ENCODE peak calls at places on chromosomes 7 and 10, in ten cellular contexts. One of them, this sample, is unnamed. For H3K4me1, the result is how much of the 10 kb centered on the place peaks cover.

GRCh38 chr7:69395072-69395714 is 203.1 kb upstream of the AUTS2 start:
- DNase-seq in GM23248: peak
- DNase-seq in Panc1: no peak
- DNase-seq in fibroblast of lung: peak
- DNase-seq in CD4-positive, CD25-positive, alpha-beta regulatory T cell: no peak
- DNase-seq in iPS DF 6.9: no peak
- DNase-seq in HCT116: no peak
- DNase-seq in CD8-positive, alpha-beta memory T cell: no peak
- DNase-seq in cardiac muscle cell: peak
- DNase-seq in ovary: no peak
- DNase-seq in this sample: no peak

GRCh38 chr10:13485623-13486022 is 43.2 kb downstream of the BEND7 start:
- DNase-seq in GM23248: peak
- DNase-seq in Panc1: no peak
- DNase-seq in fibroblast of lung: no peak
- DNase-seq in CD4-positive, CD25-positive, alpha-beta regulatory T cell: no peak
- DNase-seq in iPS DF 6.9: no peak
- DNase-seq in HCT116: no peak
- DNase-seq in CD8-positive, alpha-beta memory T cell: no peak
- DNase-seq in cardiac muscle cell: peak
- DNase-seq in ovary: no peak
- DNase-seq in this sample: no peak

GRCh38 chr10:93745411-93746065 is 12.2 kb upstream of the LGI1 start:
- DNase-seq in GM23248: peak
- DNase-seq in Panc1: no peak
- DNase-seq in fibroblast of lung: peak
- DNase-seq in CD4-positive, CD25-positive, alpha-beta regulatory T cell: no peak
- DNase-seq in iPS DF 6.9: no peak
- DNase-seq in HCT116: no peak
- DNase-seq in CD8-positive, alpha-beta memory T cell: no peak
- DNase-seq in cardiac muscle cell: peak
- DNase-seq in ovary: no peak
- DNase-seq in this sample: peak

GRCh38 chr7:148940702-148941597 is 56.9 kb upstream of the EZH2 start:
- DNase-seq in GM23248: peak
- DNase-seq in Panc1: peak
- DNase-seq in fibroblast of lung: peak
- DNase-seq in CD4-positive, CD25-positive, alpha-beta regulatory T cell: peak
- DNase-seq in iPS DF 6.9: no peak
- DNase-seq in HCT116: peak
- DNase-seq in CD8-positive, alpha-beta memory T cell: peak
- DNase-seq in cardiac muscle cell: peak
- DNase-seq in ovary: peak
- DNase-seq in this sample: peak

GRCh38 chr10:49379596-49380410 is 16.1 kb downstream of the DRGX start:
- DNase-seq in GM23248: no peak
- DNase-seq in Panc1: no peak
- DNase-seq in fibroblast of lung: no peak
- DNase-seq in CD4-positive, CD25-positive, alpha-beta regulatory T cell: no peak
- DNase-seq in iPS DF 6.9: no peak
- DNase-seq in HCT116: peak
- DNase-seq in CD8-positive, alpha-beta memory T cell: no peak
- DNase-seq in cardiac muscle cell: no peak
- DNase-seq in ovary: no peak
- DNase-seq in this sample: peak

GRCh38 chr7:22565315-22565811 is 65.4 kb upstream of the STEAP1B start:
- DNase-seq in GM23248: peak
- DNase-seq in Panc1: peak
- DNase-seq in fibroblast of lung: peak
- DNase-seq in CD4-positive, CD25-positive, alpha-beta regulatory T cell: no peak
- DNase-seq in iPS DF 6.9: no peak
- DNase-seq in HCT116: no peak
- DNase-seq in CD8-positive, alpha-beta memory T cell: no peak
- DNase-seq in cardiac muscle cell: peak
- DNase-seq in ovary: no peak
- DNase-seq in this sample: no peak

GRCh38 chr10:97861351-97861750 is 11.7 kb downstream of the GOLGA7B start:
- DNase-seq in GM23248: peak
- DNase-seq in Panc1: peak
- DNase-seq in fibroblast of lung: peak
- DNase-seq in CD4-positive, CD25-positive, alpha-beta regulatory T cell: no peak
- DNase-seq in iPS DF 6.9: no peak
- DNase-seq in HCT116: no peak
- DNase-seq in CD8-positive, alpha-beta memory T cell: no peak
- DNase-seq in cardiac muscle cell: peak
- DNase-seq in ovary: no peak
- DNase-seq in this sample: no peak

GRCh38 chr7:46586406-46586805 is 665.3 kb upstream of the IGFBP3 start:
- DNase-seq in GM23248: peak
- DNase-seq in Panc1: no peak
- DNase-seq in fibroblast of lung: no peak
- DNase-seq in CD4-positive, CD25-positive, alpha-beta regulatory T cell: no peak
- DNase-seq in iPS DF 6.9: no peak
- DNase-seq in HCT116: no peak
- DNase-seq in CD8-positive, alpha-beta memory T cell: no peak
- DNase-seq in cardiac muscle cell: peak
- DNase-seq in ovary: no peak
- DNase-seq in this sample: no peak

GRCh38 chr7:127940365-127941160 is 90.7 kb downstream of the LRRC4 start:
- DNase-seq in GM23248: peak
- DNase-seq in Panc1: no peak
- DNase-seq in fibroblast of lung: peak
- DNase-seq in CD4-positive, CD25-positive, alpha-beta regulatory T cell: no peak
- DNase-seq in iPS DF 6.9: no peak
- DNase-seq in HCT116: no peak
- DNase-seq in CD8-positive, alpha-beta memory T cell: no peak
- DNase-seq in cardiac muscle cell: peak
- DNase-seq in ovary: no peak
- DNase-seq in this sample: peak

GRCh38 chr10:3532644-3533043 is 252.4 kb downstream of the KLF6 start:
- DNase-seq in GM23248: no peak
- DNase-seq in Panc1: no peak
- DNase-seq in fibroblast of lung: peak
- DNase-seq in CD4-positive, CD25-positive, alpha-beta regulatory T cell: no peak
- DNase-seq in iPS DF 6.9: no peak
- DNase-seq in HCT116: peak
- DNase-seq in CD8-positive, alpha-beta memory T cell: no peak
- DNase-seq in cardiac muscle cell: peak
- DNase-seq in ovary: no peak
- DNase-seq in this sample: no peak

GRCh38 chr10:22673785-22674184 is 40.6 kb downstream of the PIP4K2A start:
- DNase-seq in GM23248: no peak
- DNase-seq in Panc1: no peak
- DNase-seq in fibroblast of lung: no peak
- DNase-seq in CD4-positive, CD25-positive, alpha-beta regulatory T cell: no peak
- DNase-seq in iPS DF 6.9: no peak
- DNase-seq in HCT116: no peak
- DNase-seq in CD8-positive, alpha-beta memory T cell: no peak
- DNase-seq in cardiac muscle cell: no peak
- DNase-seq in ovary: no peak
- DNase-seq in this sample: peak

GRCh38 chr10:47403401-47404318 is 19.6 kb upstream of the ZNF488 start:
- DNase-seq in GM23248: no peak
- DNase-seq in Panc1: no peak
- DNase-seq in fibroblast of lung: no peak
- DNase-seq in CD4-positive, CD25-positive, alpha-beta regulatory T cell: no peak
- DNase-seq in iPS DF 6.9: no peak
- DNase-seq in HCT116: no peak
- DNase-seq in CD8-positive, alpha-beta memory T cell: no peak
- DNase-seq in cardiac muscle cell: peak
- DNase-seq in ovary: no peak
- DNase-seq in this sample: no peak

GRCh38 chr7:47336178-47337020 is 245.5 kb downstream of the TNS3 start:
- DNase-seq in GM23248: peak
- DNase-seq in Panc1: no peak
- DNase-seq in fibroblast of lung: peak
- DNase-seq in CD4-positive, CD25-positive, alpha-beta regulatory T cell: no peak
- DNase-seq in iPS DF 6.9: no peak
- DNase-seq in HCT116: no peak
- DNase-seq in CD8-positive, alpha-beta memory T cell: no peak
- DNase-seq in cardiac muscle cell: peak
- DNase-seq in ovary: no peak
- DNase-seq in this sample: no peak

DNA sequence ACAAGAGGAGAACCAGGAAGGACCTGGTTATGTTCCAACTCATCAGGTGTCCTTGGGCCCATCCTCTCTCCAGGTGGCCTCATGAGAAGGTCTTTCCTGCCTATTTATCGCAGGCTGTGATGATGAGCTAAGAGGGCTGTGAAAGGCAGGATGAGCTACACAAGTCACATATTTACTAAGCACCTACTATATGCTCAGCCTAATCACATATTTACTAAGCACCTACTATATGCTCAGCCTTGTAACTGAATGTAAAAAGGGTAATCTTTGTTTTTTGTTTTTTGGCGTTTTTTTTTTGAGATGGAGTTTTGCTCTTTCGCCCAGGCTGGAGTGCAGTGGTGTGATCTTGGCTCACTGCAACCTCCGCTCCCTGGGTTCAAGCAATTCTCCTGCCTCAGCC is 44.2 kb upstream of the NPFFR1 start:
- DNase-seq in GM23248: no peak
- DNase-seq in Panc1: no peak
- DNase-seq in fibroblast of lung: no peak
- DNase-seq in CD4-positive, CD25-positive, alpha-beta regulatory T cell: no peak
- DNase-seq in iPS DF 6.9: no peak
- DNase-seq in HCT116: no peak
- DNase-seq in CD8-positive, alpha-beta memory T cell: no peak
- DNase-seq in cardiac muscle cell: no peak
- DNase-seq in ovary: no peak
- DNase-seq in this sample: no peak
- H3K4me1 ChIP-seq in GM23248: under half
- H3K4me1 ChIP-seq in Panc1: under half
- H3K4me1 ChIP-seq in fibroblast of lung: under half
- H3K4me1 ChIP-seq in CD4-positive, CD25-positive, alpha-beta regulatory T cell: under half
- H3K4me1 ChIP-seq in iPS DF 6.9: under half
- H3K4me1 ChIP-seq in HCT116: under half
- H3K4me1 ChIP-seq in CD8-positive, alpha-beta memory T cell: under half
- H3K4me1 ChIP-seq in cardiac muscle cell: under half
- H3K4me1 ChIP-seq in ovary: under half
- H3K4me1 ChIP-seq in this sample: under half

GRCh38 chr10:83343676-83344075 is 795.6 kb upstream of the GHITM start:
- DNase-seq in GM23248: no peak
- DNase-seq in Panc1: no peak
- DNase-seq in fibroblast of lung: peak
- DNase-seq in CD4-positive, CD25-positive, alpha-beta regulatory T cell: no peak
- DNase-seq in iPS DF 6.9: no peak
- DNase-seq in HCT116: no peak
- DNase-seq in CD8-positive, alpha-beta memory T cell: no peak
- DNase-seq in cardiac muscle cell: peak
- DNase-seq in ovary: no peak
- DNase-seq in this sample: no peak

GRCh38 chr10:83346216-83346910 is 792.9 kb upstream of the GHITM start:
- DNase-seq in GM23248: no peak
- DNase-seq in Panc1: no peak
- DNase-seq in fibroblast of lung: peak
- DNase-seq in CD4-positive, CD25-positive, alpha-beta regulatory T cell: no peak
- DNase-seq in iPS DF 6.9: no peak
- DNase-seq in HCT116: no peak
- DNase-seq in CD8-positive, alpha-beta memory T cell: no peak
- DNase-seq in cardiac muscle cell: peak
- DNase-seq in ovary: no peak
- DNase-seq in this sample: no peak
- H3K4me3 ChIP-seq in GM23248: no peak
- H3K4me3 ChIP-seq in Panc1: no peak
- H3K4me3 ChIP-seq in fibroblast of lung: no peak
- H3K4me3 ChIP-seq in CD4-positive, CD25-positive, alpha-beta regulatory T cell: no peak
- H3K4me3 ChIP-seq in iPS DF 6.9: no peak
- H3K4me3 ChIP-seq in HCT116: no peak
- H3K4me3 ChIP-seq in CD8-positive, alpha-beta memory T cell: no peak
- H3K4me3 ChIP-seq in cardiac muscle cell: no peak
- H3K4me3 ChIP-seq in ovary: no peak
- H3K4me3 ChIP-seq in this sample: no peak

GRCh38 chr10:124636271-124636993 is 107.7 kb downstream of the FAM53B start:
- DNase-seq in GM23248: no peak
- DNase-seq in Panc1: no peak
- DNase-seq in fibroblast of lung: no peak
- DNase-seq in CD4-positive, CD25-positive, alpha-beta regulatory T cell: no peak
- DNase-seq in iPS DF 6.9: no peak
- DNase-seq in HCT116: no peak
- DNase-seq in CD8-positive, alpha-beta memory T cell: no peak
- DNase-seq in cardiac muscle cell: no peak
- DNase-seq in ovary: no peak
- DNase-seq in this sample: no peak
- H3K4me1 ChIP-seq in GM23248: under half
- H3K4me1 ChIP-seq in Panc1: under half
- H3K4me1 ChIP-seq in fibroblast of lung: under half
- H3K4me1 ChIP-seq in CD4-positive, CD25-positive, alpha-beta regulatory T cell: half or more
- H3K4me1 ChIP-seq in iPS DF 6.9: under half
- H3K4me1 ChIP-seq in HCT116: under half
- H3K4me1 ChIP-seq in CD8-positive, alpha-beta memory T cell: half or more
- H3K4me1 ChIP-seq in cardiac muscle cell: under half
- H3K4me1 ChIP-seq in ovary: under half
- H3K4me1 ChIP-seq in this sample: under half

GRCh38 chr7:156115582-156115981 is 303.3 kb upstream of the SHH start:
- DNase-seq in GM23248: no peak
- DNase-seq in Panc1: no peak
- DNase-seq in fibroblast of lung: no peak
- DNase-seq in CD4-positive, CD25-positive, alpha-beta regulatory T cell: no peak
- DNase-seq in iPS DF 6.9: no peak
- DNase-seq in HCT116: no peak
- DNase-seq in CD8-positive, alpha-beta memory T cell: no peak
- DNase-seq in cardiac muscle cell: no peak
- DNase-seq in ovary: no peak
- DNase-seq in this sample: no peak
- H3K4me3 ChIP-seq in GM23248: no peak
- H3K4me3 ChIP-seq in Panc1: no peak
- H3K4me3 ChIP-seq in fibroblast of lung: no peak
- H3K4me3 ChIP-seq in CD4-positive, CD25-positive, alpha-beta regulatory T cell: no peak
- H3K4me3 ChIP-seq in iPS DF 6.9: no peak
- H3K4me3 ChIP-seq in HCT116: no peak
- H3K4me3 ChIP-seq in CD8-positive, alpha-beta memory T cell: no peak
- H3K4me3 ChIP-seq in cardiac muscle cell: no peak
- H3K4me3 ChIP-seq in ovary: no peak
- H3K4me3 ChIP-seq in this sample: no peak